ENCODE peak calls at places on chromosomes 5 and 9, in nine cellular contexts. One of them, this sample, is unnamed.

GRCh38 chr9:77440057-77440456 is 208.1 kb downstream of the GNA14 start:
- DNase-seq in RCC 7860: no peak
- DNase-seq in NB4: peak
- DNase-seq in sciatic nerve: no peak
- DNase-seq in MM.1S: no peak
- DNase-seq in H54: peak
- DNase-seq in heart left ventricle: no peak
- DNase-seq in AG08395: peak
- DNase-seq in PC-9: no peak
- DNase-seq in this sample: no peak

GRCh38 chr5:99607124-99607523 is 678.3 kb upstream of the CHD1 start:
- DNase-seq in heart left ventricle: no peak
- DNase-seq in NB4: no peak
- DNase-seq in AG08395: no peak
- DNase-seq in sciatic nerve: no peak
- DNase-seq in MM.1S: no peak
- DNase-seq in PC-9: no peak
- DNase-seq in H54: no peak
- DNase-seq in RCC 7860: no peak
- DNase-seq in this sample: no peak

GRCh38 chr9:72140582-72140981 is 8.7 kb upstream of the GDA start:
- DNase-seq in heart left ventricle: no peak
- DNase-seq in sciatic nerve: no peak
- DNase-seq in RCC 7860: peak
- DNase-seq in H54: no peak
- DNase-seq in NB4: no peak
- DNase-seq in MM.1S: no peak
- DNase-seq in PC-9: peak
- DNase-seq in AG08395: no peak
- DNase-seq in this sample: no peak

GRCh38 chr9:113215142-113215541 is 5.9 kb downstream of the FKBP15 start:
- DNase-seq in heart left ventricle: no peak
- DNase-seq in PC-9: no peak
- DNase-seq in MM.1S: no peak
- DNase-seq in RCC 7860: peak
- DNase-seq in NB4: peak
- DNase-seq in sciatic nerve: no peak
- DNase-seq in H54: no peak
- DNase-seq in AG08395: no peak
- DNase-seq in this sample: no peak

GRCh38 chr9:72362680-72363139 is 2.3 kb downstream of the ZFAND5 start:
- DNase-seq in H54: no peak
- DNase-seq in AG08395: peak
- DNase-seq in NB4: peak
- DNase-seq in MM.1S: peak
- DNase-seq in RCC 7860: peak
- DNase-seq in sciatic nerve: peak
- DNase-seq in PC-9: no peak
- DNase-seq in heart left ventricle: peak
- DNase-seq in this sample: peak

GRCh38 chr5:133820516-133820915 is 147.9 kb downstream of the C5orf15 start:
- DNase-seq in H54: no peak
- DNase-seq in MM.1S: peak
- DNase-seq in heart left ventricle: no peak
- DNase-seq in AG08395: no peak
- DNase-seq in NB4: no peak
- DNase-seq in RCC 7860: no peak
- DNase-seq in sciatic nerve: peak
- DNase-seq in PC-9: no peak
- DNase-seq in this sample: no peak

GRCh38 chr5:146565764-146566163 is 49.8 kb upstream of the GPR151 start:
- DNase-seq in heart left ventricle: no peak
- DNase-seq in MM.1S: peak
- DNase-seq in AG08395: peak
- DNase-seq in H54: peak
- DNase-seq in sciatic nerve: no peak
- DNase-seq in NB4: peak
- DNase-seq in RCC 7860: peak
- DNase-seq in PC-9: peak
- DNase-seq in this sample: peak

GRCh38 chr9:134617836-134618162 is 23.8 kb upstream of the COL5A1 start:
- DNase-seq in AG08395: no peak
- DNase-seq in heart left ventricle: no peak
- DNase-seq in sciatic nerve: no peak
- DNase-seq in PC-9: no peak
- DNase-seq in H54: no peak
- DNase-seq in NB4: no peak
- DNase-seq in MM.1S: no peak
- DNase-seq in RCC 7860: no peak
- DNase-seq in this sample: no peak

GRCh38 chr9:84271004-84271886 is 69.3 kb downstream of the SLC28A3 start:
- DNase-seq in sciatic nerve: peak
- DNase-seq in RCC 7860: no peak
- DNase-seq in MM.1S: no peak
- DNase-seq in AG08395: peak
- DNase-seq in NB4: no peak
- DNase-seq in PC-9: no peak
- DNase-seq in H54: no peak
- DNase-seq in heart left ventricle: peak
- DNase-seq in this sample: peak

GRCh38 chr5:128455861-128456361 is 82.1 kb downstream of the FBN2 start:
- DNase-seq in RCC 7860: no peak
- DNase-seq in NB4: no peak
- DNase-seq in H54: no peak
- DNase-seq in sciatic nerve: no peak
- DNase-seq in heart left ventricle: no peak
- DNase-seq in PC-9: no peak
- DNase-seq in MM.1S: no peak
- DNase-seq in AG08395: no peak
- DNase-seq in this sample: no peak

GRCh38 chr5:76426391-76426802 is 23.3 kb downstream of the IQGAP2 start:
- DNase-seq in heart left ventricle: no peak
- DNase-seq in RCC 7860: no peak
- DNase-seq in PC-9: no peak
- DNase-seq in H54: no peak
- DNase-seq in NB4: no peak
- DNase-seq in sciatic nerve: no peak
- DNase-seq in MM.1S: no peak
- DNase-seq in AG08395: no peak
- DNase-seq in this sample: no peak

GRCh38 chr5:154086641-154087040 is 47.9 kb downstream of the MFAP3 start:
- DNase-seq in H54: no peak
- DNase-seq in heart left ventricle: peak
- DNase-seq in RCC 7860: no peak
- DNase-seq in PC-9: no peak
- DNase-seq in sciatic nerve: no peak
- DNase-seq in AG08395: no peak
- DNase-seq in NB4: no peak
- DNase-seq in MM.1S: peak
- DNase-seq in this sample: no peak